ENCODE peak calls at places on chromosome 6, in five cellular contexts. D is stimulated activated CD4-positive, alpha-beta T cell treated with anti-CD3 and anti-CD28 coated beads, Interleukin-15, amount 100 ng/mL, for 1 hour; Y is neural crest cell; B is ovary; G is T-helper 1 cell. S is an unnamed sample.

GRCh38 chr6:27472182-27472616 is 706 bp downstream of the ZNF184 start:
- DNase-seq in D (no peak), Y (peak; percentile 43), G (peak; percentile 57), B (peak; percentile 69), S (no peak)

GRCh38 chr6:131592935-131593334 is 19.9 kb downstream of the ARG1 start:
- DNase-seq in Y (no peak), B (no peak), G (no peak), D (no peak), S (no peak)

GRCh38 chr6:125835221-125835744 is 44.5 kb downstream of the NCOA7 start:
- DNase-seq in G (no peak), D (no peak), B (peak; percentile 33), Y (no peak), S (no peak)

GRCh38 chr6:90406957-90407356 is 110.3 kb upstream of the BACH2 start:
- DNase-seq in B (no peak), D (no peak), Y (no peak), G (no peak), S (no peak)

GRCh38 chr6:139289233-139289632 is 2.6 kb downstream of the TXLNB start:
- DNase-seq in D (no peak), G (no peak), Y (no peak), B (no peak), S (no peak)

GRCh38 chr6:159979136-159979874 is 10.4 kb downstream of the IGF2R start:
- DNase-seq in D (no peak), B (no peak), Y (no peak), G (no peak), S (no peak)

GRCh38 chr6:106666290-106667021 is 37.1 kb downstream of the QRSL1 start:
- DNase-seq in Y (no peak), B (no peak), D (no peak), G (no peak), S (no peak)

GRCh38 chr6:52020961-52021570 is 66.3 kb downstream of the PKHD1 start:
- DNase-seq in G (no peak), B (no peak), Y (no peak), D (no peak), S (no peak)

GRCh38 chr6:113508249-113508648 is 348.9 kb upstream of the MARCKS start:
- DNase-seq in B (no peak), D (no peak), G (no peak), Y (no peak), S (no peak)

GRCh38 chr6:117776441-117776840 is 101.2 kb downstream of the NUS1 start:
- DNase-seq in G (no peak), D (no peak), B (no peak), Y (no peak), S (no peak)

GRCh38 chr6:46677314-46677654 is 10.4 kb upstream of the TDRD6 start:
- DNase-seq in G (no peak), Y (no peak), D (no peak), B (no peak), S (no peak)

GRCh38 chr6:150891886-150892485 is 26.5 kb downstream of the MTHFD1L start:
- DNase-seq in B (peak; percentile 89), D (peak; percentile 28), G (peak; percentile 42), Y (peak; percentile 74), S (peak; percentile 67)

GRCh38 chr6:2038096-2038495 is 207.3 kb downstream of the GMDS start:
- DNase-seq in G (no peak), D (no peak), B (no peak), Y (no peak), S (no peak)

GRCh38 chr6:20840675-20841074 is 306.4 kb downstream of the CDKAL1 start:
- DNase-seq in B (no peak), D (no peak), G (no peak), Y (no peak), S (no peak)

GRCh38 chr6:149356081-149356750 is 38.7 kb downstream of the TAB2 start:
- DNase-seq in D (no peak), G (no peak), B (no peak), Y (no peak), S (no peak)

GRCh38 chr6:107466062-107466461 is 6.7 kb upstream of the PDSS2 start:
- DNase-seq in D (no peak), Y (no peak), G (no peak), B (no peak), S (no peak)

GRCh38 chr6:131258816-131259476 is 123.7 kb downstream of the AKAP7 start:
- DNase-seq in D (no peak), B (no peak), Y (no peak), G (no peak), S (no peak)

GRCh38 chr6:109977791-109978173 is 329 bp upstream of the GPR6 start:
- DNase-seq in G (no peak), B (no peak), D (no peak), Y (no peak), S (no peak)

GRCh38 chr6:158039571-158040050 is 57.9 kb downstream of the SYNJ2 start:
- DNase-seq in D (no peak), B (no peak), G (no peak), Y (no peak), S (peak; percentile 60)

GRCh38 chr6:7267521-7268091 is 45.4 kb downstream of the SSR1 start:
- DNase-seq in D (no peak), Y (no peak), B (no peak), G (no peak), S (peak; percentile 72)

GRCh38 chr6:34888874-34889555 is at the start of gene ANKS1A:
- DNase-seq in Y (peak; percentile 63), D (peak; percentile 86), B (peak; percentile 90), G (peak; percentile 87), S (peak; percentile 91)

GRCh38 chr6:142255785-142256184 is 46.0 kb upstream of the ADGRG6 start:
- DNase-seq in Y (no peak), B (no peak), G (no peak), D (no peak), S (no peak)

GRCh38 chr6:43916924-43917877 is 147.2 kb downstream of the VEGFA start:
- DNase-seq in B (peak; percentile 80), Y (no peak), G (no peak), D (no peak), S (peak; percentile 60)

GRCh38 chr6:53214172-53214571 is 65.5 kb upstream of the GCM1 start:
- DNase-seq in Y (no peak), G (no peak), D (no peak), B (no peak), S (no peak)

GRCh38 chr6:4805553-4806307 is 29.5 kb downstream of the CDYL start:
- DNase-seq in B (peak; percentile 26), G (no peak), D (no peak), Y (peak; percentile 18), S (peak; percentile 59)

GRCh38 chr6:24504642-24505586 is 10.1 kb downstream of the ALDH5A1 start:
- DNase-seq in D (no peak), B (no peak), Y (no peak), G (no peak), S (no peak)

GRCh38 chr6:164436976-164437375 is 872.4 kb downstream of the C6orf118 start:
- DNase-seq in Y (no peak), G (no peak), B (no peak), D (no peak), S (no peak)

GRCh38 chr6:23013776-23014175 is 444.4 kb downstream of the HDGFL1 start:
- DNase-seq in B (no peak), G (no peak), Y (no peak), D (no peak), S (no peak)

GRCh38 chr6:113015249-113015648 is 668.1 kb downstream of the RFPL4B start:
- DNase-seq in B (peak; percentile 18), G (no peak), Y (no peak), D (no peak), S (peak; percentile 44)

GRCh38 chr6:161169690-161170089 is 104.2 kb downstream of the AGPAT4 start:
- DNase-seq in Y (no peak), G (no peak), B (peak; percentile 46), D (no peak), S (no peak)

GRCh38 chr6:121584591-121585369 is 149.3 kb downstream of the GJA1 start:
- DNase-seq in B (no peak), Y (no peak), D (no peak), G (no peak), S (no peak)

GRCh38 chr6:8108031-8108660 is 5.8 kb upstream of the EEF1E1 start:
- DNase-seq in D (no peak), B (no peak), G (no peak), Y (no peak), S (no peak)